ENCODE peak calls at places on chromosomes 3 and 15, in seven cellular contexts. S is endothelial cell of umbilical vein, V is H1, Q is IMR-90, L is tibial nerve, Z is body of pancreas, T is heart left ventricle. O is an unnamed sample.

GRCh38 chr3:81744366-81744765 is 17.1 kb downstream of the GBE1 start:
- DNase-seq in S (peak), V (no peak), Q (peak), L (peak), Z (peak), T (no peak), O (peak)

GRCh38 chr15:63553388-63553791 is 43.8 kb upstream of the FBXL22 start:
- DNase-seq in S (peak), V (no peak), Q (peak), L (peak), Z (peak), T (no peak), O (peak)

GRCh38 chr15:98160236-98160635 is 199.7 kb downstream of the ARRDC4 start:
- DNase-seq in S (no peak), V (no peak), Q (no peak), L (no peak), Z (peak), T (no peak), O (no peak)

GRCh38 chr15:40809051-40809450 is 1.8 kb upstream of the DNAJC17 start:
- DNase-seq in S (no peak), V (no peak), Q (no peak), L (no peak), Z (no peak), T (no peak), O (no peak)

GRCh38 chr15:91153954-91154353 is 53.9 kb downstream of the SV2B start:
- DNase-seq in S (no peak), V (no peak), Q (no peak), L (no peak), Z (no peak), T (no peak), O (no peak)

GRCh38 chr3:147002721-147003120 is 397.6 kb upstream of the PLSCR5 start:
- DNase-seq in S (no peak), V (no peak), Q (no peak), L (no peak), Z (no peak), T (no peak), O (no peak)

GRCh38 chr15:63971427-63971805 is 74.9 kb downstream of the DAPK2 start:
- DNase-seq in S (no peak), V (no peak), Q (no peak), L (no peak), Z (no peak), T (no peak), O (peak)

GRCh38 chr15:76359152-76359551 is 22.6 kb downstream of the ISL2 start:
- DNase-seq in S (no peak), V (no peak), Q (no peak), L (no peak), Z (no peak), T (no peak), O (no peak)

GRCh38 chr15:34709866-34710265 is 44.9 kb downstream of the GJD2 start:
- DNase-seq in S (no peak), V (no peak), Q (peak), L (no peak), Z (no peak), T (no peak), O (no peak)

GRCh38 chr15:34717729-34718128 is 37.1 kb downstream of the GJD2 start:
- DNase-seq in S (no peak), V (no peak), Q (peak), L (no peak), Z (no peak), T (no peak), O (no peak)

GRCh38 chr15:34716111-34716510 is 38.7 kb downstream of the GJD2 start:
- DNase-seq in S (no peak), V (no peak), Q (no peak), L (no peak), Z (peak), T (no peak), O (no peak)

GRCh38 chr15:34714476-34715121 is 40.2 kb downstream of the GJD2 start:
- DNase-seq in S (no peak), V (no peak), Q (no peak), L (no peak), Z (no peak), T (no peak), O (no peak)

DNA sequence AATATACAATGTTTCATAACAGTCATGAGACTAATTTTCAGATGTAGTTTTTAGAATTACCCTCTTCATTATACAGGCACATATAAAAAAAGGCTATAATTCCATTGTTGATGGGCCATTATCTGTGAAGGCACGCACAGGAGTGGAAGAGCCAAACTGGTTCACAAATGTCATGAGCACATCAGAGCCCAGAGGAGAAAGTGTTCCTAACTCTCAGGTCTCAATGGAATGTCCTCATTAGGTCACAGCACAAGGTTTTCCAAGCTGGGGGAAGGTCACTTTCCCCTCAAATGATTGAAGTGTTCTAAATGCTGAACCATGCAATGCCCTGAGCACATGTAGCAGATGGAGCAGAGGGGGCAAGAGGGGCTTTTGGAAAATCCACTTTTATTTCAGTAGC is 41.2 kb downstream of the GJD2 start:
- DNase-seq in S (no peak), V (no peak), Q (no peak), L (no peak), Z (no peak), T (no peak), O (no peak)
- TF ChIP-seq POLR2A in S (no peak), V (no peak), Q (no peak), L (no peak), Z (no peak), T (no peak), O (no peak)

DNA sequence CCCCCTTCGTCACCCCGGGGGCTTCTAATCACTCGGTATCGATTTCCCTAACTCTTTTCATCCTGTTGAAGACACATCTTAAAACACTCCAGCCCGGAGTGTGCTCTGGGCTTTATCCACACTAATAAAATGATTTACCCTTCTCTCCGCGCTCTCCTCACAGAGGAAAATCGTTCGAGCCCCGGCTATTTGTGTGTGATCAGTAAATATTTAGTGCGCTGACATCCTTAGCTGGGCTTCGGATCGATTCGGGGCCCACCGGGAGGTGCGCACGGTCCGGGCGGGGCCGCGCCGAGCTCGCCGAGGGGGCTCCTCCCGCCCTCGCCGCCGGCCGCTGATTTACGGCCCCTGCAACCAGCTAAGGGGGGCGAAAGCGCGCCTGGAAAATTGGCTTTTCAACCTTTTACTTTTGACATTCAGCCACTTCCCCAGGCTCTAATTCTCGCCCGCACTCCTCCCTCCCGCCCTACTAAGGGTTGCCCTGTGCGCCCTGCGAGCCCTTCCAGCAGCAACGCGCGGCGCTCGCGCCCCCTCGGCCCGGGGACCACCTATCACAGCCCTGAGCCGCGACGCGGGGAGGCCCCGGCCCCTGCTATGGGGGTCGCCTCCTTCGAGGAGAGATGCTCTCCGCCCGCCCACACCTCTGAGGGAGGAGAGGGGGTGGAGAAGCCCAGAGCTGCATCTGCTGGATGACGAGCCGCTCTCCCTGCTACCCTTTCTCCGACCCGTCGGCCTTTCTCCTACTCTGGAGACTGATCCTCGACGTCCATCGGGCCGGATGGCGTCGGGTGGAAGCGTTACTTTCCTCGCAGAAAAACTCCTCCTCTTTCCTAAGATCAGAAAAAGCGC is 7.9 kb upstream of the NR2F2 start:
- DNase-seq in S (peak), V (no peak), Q (no peak), L (peak), Z (no peak), T (peak), O (no peak)
- H3K4me3 ChIP-seq in S (no peak), V (peak), Q (no peak), L (peak), Z (no peak), T (peak), O (no peak)

GRCh38 chr15:70102827-70103226 is 5.1 kb upstream of the TLE3 start:
- DNase-seq in S (no peak), V (no peak), Q (no peak), L (no peak), Z (no peak), T (no peak), O (no peak)

GRCh38 chr15:70100495-70101331 is 3.0 kb upstream of the TLE3 start:
- DNase-seq in S (peak), V (no peak), Q (peak), L (no peak), Z (peak), T (peak), O (peak)

GRCh38 chr15:70099167-70099965 is 1.6 kb upstream of the TLE3 start:
- DNase-seq in S (peak), V (peak), Q (peak), L (peak), Z (peak), T (peak), O (peak)

GRCh38 chr15:70099966-70100494 is 2.3 kb upstream of the TLE3 start:
- DNase-seq in S (no peak), V (no peak), Q (no peak), L (no peak), Z (peak), T (no peak), O (no peak)

GRCh38 chr15:70101459-70102113 is 3.9 kb upstream of the TLE3 start:
- DNase-seq in S (peak), V (no peak), Q (peak), L (peak), Z (peak), T (no peak), O (no peak)
- TF ChIP-seq POLR2A in S (no peak), V (no peak), Q (no peak), L (no peak), Z (no peak), T (no peak), O (no peak)

GRCh38 chr3:194009019-194009418 is 126.9 kb upstream of the HES1 start:
- DNase-seq in S (no peak), V (no peak), Q (no peak), L (no peak), Z (no peak), T (no peak), O (no peak)

GRCh38 chr3:194006102-194006501 is 129.8 kb upstream of the HES1 start:
- DNase-seq in S (no peak), V (no peak), Q (no peak), L (no peak), Z (no peak), T (no peak), O (no peak)

GRCh38 chr3:194007598-194008337 is 128.2 kb upstream of the HES1 start:
- DNase-seq in S (no peak), V (no peak), Q (no peak), L (no peak), Z (no peak), T (no peak), O (no peak)

GRCh38 chr3:194011807-194012206 is 124.1 kb upstream of the HES1 start:
- DNase-seq in S (no peak), V (no peak), Q (no peak), L (no peak), Z (no peak), T (no peak), O (no peak)

DNA sequence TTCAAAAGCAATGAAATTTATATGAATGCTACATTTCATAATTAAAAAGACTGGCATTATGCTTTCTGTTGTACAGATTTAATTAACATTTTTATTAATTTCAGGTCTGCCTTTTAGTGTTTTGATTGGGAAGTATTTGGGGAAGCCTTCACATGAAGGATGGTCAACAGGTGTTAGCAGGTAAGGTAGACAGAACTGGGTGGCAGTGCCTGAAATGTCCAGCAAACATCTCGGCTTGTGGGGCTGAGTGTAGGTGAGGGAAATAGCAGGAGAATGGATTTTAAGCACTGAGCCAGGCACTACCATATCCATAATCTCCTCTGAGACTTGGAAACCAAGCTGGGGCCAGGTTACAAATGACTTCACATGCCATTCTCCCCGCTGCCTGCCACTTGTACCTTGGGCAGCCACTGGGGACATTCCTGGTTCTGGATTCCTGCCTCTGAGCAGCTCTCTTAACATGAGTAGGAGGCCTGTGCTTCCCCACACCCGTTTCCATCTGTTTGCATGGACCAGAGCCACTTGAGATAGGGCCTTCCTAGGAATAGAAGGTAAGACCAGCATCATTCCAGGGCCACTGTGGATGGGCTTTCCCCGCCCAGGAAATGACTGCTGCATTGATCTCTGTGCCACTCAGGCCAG is 125.9 kb upstream of the HES1 start:
- DNase-seq in S (no peak), V (no peak), Q (no peak), L (no peak), Z (peak), T (no peak), O (no peak)
- H3K4me3 ChIP-seq in S (no peak), V (no peak), Q (no peak), L (no peak), Z (no peak), T (no peak), O (no peak)

O was measured in lower leg skin.